ENCODE peak calls at places on chromosome 5, in ten cellular contexts. One of them, this sample, is unnamed.

GRCh38 chr5:126003309-126003708 is 419.9 kb upstream of the GRAMD2B start:
- DNase-seq in fibroblast of lung: peak
- DNase-seq in upper lobe of left lung: peak
- DNase-seq in A549: no peak
- DNase-seq in endothelial cell: no peak
- DNase-seq in neural progenitor cell: peak
- DNase-seq in GM12865: no peak
- DNase-seq in gastrocnemius medialis: no peak
- DNase-seq in spleen: no peak
- DNase-seq in body of pancreas: peak
- DNase-seq in this sample: no peak

GRCh38 chr5:93929146-93929545 is 187.7 kb upstream of the POU5F2 start:
- DNase-seq in fibroblast of lung: peak
- DNase-seq in upper lobe of left lung: no peak
- DNase-seq in A549: no peak
- DNase-seq in endothelial cell: no peak
- DNase-seq in neural progenitor cell: no peak
- DNase-seq in GM12865: no peak
- DNase-seq in gastrocnemius medialis: no peak
- DNase-seq in spleen: no peak
- DNase-seq in body of pancreas: no peak
- DNase-seq in this sample: no peak

GRCh38 chr5:103587185-103587748 is 24.7 kb upstream of the NUDT12 start:
- DNase-seq in fibroblast of lung: peak
- DNase-seq in upper lobe of left lung: no peak
- DNase-seq in A549: peak
- DNase-seq in endothelial cell: no peak
- DNase-seq in neural progenitor cell: peak
- DNase-seq in GM12865: no peak
- DNase-seq in gastrocnemius medialis: no peak
- DNase-seq in spleen: no peak
- DNase-seq in body of pancreas: no peak
- DNase-seq in this sample: no peak

GRCh38 chr5:68924490-68925145 is 169.2 kb upstream of the SLC30A5 start:
- DNase-seq in fibroblast of lung: peak
- DNase-seq in upper lobe of left lung: no peak
- DNase-seq in A549: no peak
- DNase-seq in endothelial cell: no peak
- DNase-seq in neural progenitor cell: no peak
- DNase-seq in GM12865: no peak
- DNase-seq in gastrocnemius medialis: no peak
- DNase-seq in spleen: no peak
- DNase-seq in body of pancreas: peak
- DNase-seq in this sample: no peak

GRCh38 chr5:17077447-17078233 is 139.8 kb upstream of the BASP1 start:
- DNase-seq in fibroblast of lung: no peak
- DNase-seq in upper lobe of left lung: no peak
- DNase-seq in A549: no peak
- DNase-seq in endothelial cell: no peak
- DNase-seq in neural progenitor cell: no peak
- DNase-seq in GM12865: no peak
- DNase-seq in gastrocnemius medialis: no peak
- DNase-seq in spleen: no peak
- DNase-seq in body of pancreas: no peak
- DNase-seq in this sample: no peak

GRCh38 chr5:112161392-112161748 is 257.7 kb downstream of the EPB41L4A start:
- DNase-seq in fibroblast of lung: no peak
- DNase-seq in upper lobe of left lung: no peak
- DNase-seq in A549: no peak
- DNase-seq in endothelial cell: no peak
- DNase-seq in neural progenitor cell: peak
- DNase-seq in GM12865: no peak
- DNase-seq in gastrocnemius medialis: no peak
- DNase-seq in spleen: no peak
- DNase-seq in body of pancreas: no peak
- DNase-seq in this sample: no peak

GRCh38 chr5:83473344-83474169 is 2.0 kb downstream of the VCAN start:
- DNase-seq in fibroblast of lung: peak
- DNase-seq in upper lobe of left lung: peak
- DNase-seq in A549: peak
- DNase-seq in endothelial cell: peak
- DNase-seq in neural progenitor cell: peak
- DNase-seq in GM12865: peak
- DNase-seq in gastrocnemius medialis: peak
- DNase-seq in spleen: peak
- DNase-seq in body of pancreas: peak
- DNase-seq in this sample: no peak

GRCh38 chr5:103117471-103117991 is 2.4 kb downstream of the GIN1 start:
- DNase-seq in fibroblast of lung: peak
- DNase-seq in upper lobe of left lung: no peak
- DNase-seq in A549: no peak
- DNase-seq in endothelial cell: no peak
- DNase-seq in neural progenitor cell: no peak
- DNase-seq in GM12865: no peak
- DNase-seq in gastrocnemius medialis: no peak
- DNase-seq in spleen: no peak
- DNase-seq in body of pancreas: no peak
- DNase-seq in this sample: no peak

GRCh38 chr5:68641211-68641610 is 425.7 kb downstream of the PIK3R1 start:
- DNase-seq in fibroblast of lung: no peak
- DNase-seq in upper lobe of left lung: no peak
- DNase-seq in A549: no peak
- DNase-seq in endothelial cell: no peak
- DNase-seq in neural progenitor cell: no peak
- DNase-seq in GM12865: peak
- DNase-seq in gastrocnemius medialis: no peak
- DNase-seq in spleen: no peak
- DNase-seq in body of pancreas: no peak
- DNase-seq in this sample: no peak

GRCh38 chr5:67028371-67028770 is 168.2 kb downstream of the CD180 start:
- DNase-seq in fibroblast of lung: peak
- DNase-seq in upper lobe of left lung: no peak
- DNase-seq in A549: no peak
- DNase-seq in endothelial cell: no peak
- DNase-seq in neural progenitor cell: no peak
- DNase-seq in GM12865: no peak
- DNase-seq in gastrocnemius medialis: no peak
- DNase-seq in spleen: no peak
- DNase-seq in body of pancreas: no peak
- DNase-seq in this sample: no peak

GRCh38 chr5:102971693-102972293 is 148.1 kb downstream of the GIN1 start:
- DNase-seq in fibroblast of lung: peak
- DNase-seq in upper lobe of left lung: no peak
- DNase-seq in A549: peak
- DNase-seq in endothelial cell: no peak
- DNase-seq in neural progenitor cell: peak
- DNase-seq in GM12865: peak
- DNase-seq in gastrocnemius medialis: no peak
- DNase-seq in spleen: no peak
- DNase-seq in body of pancreas: no peak
- DNase-seq in this sample: no peak

GRCh38 chr5:44046581-44047327 is 342.5 kb downstream of the FGF10 start:
- DNase-seq in fibroblast of lung: no peak
- DNase-seq in upper lobe of left lung: no peak
- DNase-seq in A549: no peak
- DNase-seq in endothelial cell: no peak
- DNase-seq in neural progenitor cell: peak
- DNase-seq in GM12865: no peak
- DNase-seq in gastrocnemius medialis: no peak
- DNase-seq in spleen: no peak
- DNase-seq in body of pancreas: peak
- DNase-seq in this sample: no peak

GRCh38 chr5:62786099-62786498 is 207.5 kb downstream of the LRRC70 start:
- DNase-seq in fibroblast of lung: no peak
- DNase-seq in upper lobe of left lung: no peak
- DNase-seq in A549: no peak
- DNase-seq in endothelial cell: no peak
- DNase-seq in neural progenitor cell: no peak
- DNase-seq in GM12865: no peak
- DNase-seq in gastrocnemius medialis: no peak
- DNase-seq in spleen: no peak
- DNase-seq in body of pancreas: no peak
- DNase-seq in this sample: no peak

GRCh38 chr5:165161204-165161603 is 1655.8 kb downstream of the MAT2B start:
- DNase-seq in fibroblast of lung: no peak
- DNase-seq in upper lobe of left lung: no peak
- DNase-seq in A549: peak
- DNase-seq in endothelial cell: peak
- DNase-seq in neural progenitor cell: peak
- DNase-seq in GM12865: no peak
- DNase-seq in gastrocnemius medialis: no peak
- DNase-seq in spleen: no peak
- DNase-seq in body of pancreas: no peak
- DNase-seq in this sample: no peak
- TF ChIP-seq CTCF in fibroblast of lung: no peak
- TF ChIP-seq CTCF in upper lobe of left lung: no peak
- TF ChIP-seq CTCF in A549: no peak
- TF ChIP-seq CTCF in endothelial cell: peak
- TF ChIP-seq CTCF in neural progenitor cell: peak
- TF ChIP-seq CTCF in GM12865: peak
- TF ChIP-seq CTCF in gastrocnemius medialis: no peak
- TF ChIP-seq CTCF in spleen: no peak
- TF ChIP-seq CTCF in body of pancreas: no peak
- TF ChIP-seq CTCF in this sample: no peak

DNA sequence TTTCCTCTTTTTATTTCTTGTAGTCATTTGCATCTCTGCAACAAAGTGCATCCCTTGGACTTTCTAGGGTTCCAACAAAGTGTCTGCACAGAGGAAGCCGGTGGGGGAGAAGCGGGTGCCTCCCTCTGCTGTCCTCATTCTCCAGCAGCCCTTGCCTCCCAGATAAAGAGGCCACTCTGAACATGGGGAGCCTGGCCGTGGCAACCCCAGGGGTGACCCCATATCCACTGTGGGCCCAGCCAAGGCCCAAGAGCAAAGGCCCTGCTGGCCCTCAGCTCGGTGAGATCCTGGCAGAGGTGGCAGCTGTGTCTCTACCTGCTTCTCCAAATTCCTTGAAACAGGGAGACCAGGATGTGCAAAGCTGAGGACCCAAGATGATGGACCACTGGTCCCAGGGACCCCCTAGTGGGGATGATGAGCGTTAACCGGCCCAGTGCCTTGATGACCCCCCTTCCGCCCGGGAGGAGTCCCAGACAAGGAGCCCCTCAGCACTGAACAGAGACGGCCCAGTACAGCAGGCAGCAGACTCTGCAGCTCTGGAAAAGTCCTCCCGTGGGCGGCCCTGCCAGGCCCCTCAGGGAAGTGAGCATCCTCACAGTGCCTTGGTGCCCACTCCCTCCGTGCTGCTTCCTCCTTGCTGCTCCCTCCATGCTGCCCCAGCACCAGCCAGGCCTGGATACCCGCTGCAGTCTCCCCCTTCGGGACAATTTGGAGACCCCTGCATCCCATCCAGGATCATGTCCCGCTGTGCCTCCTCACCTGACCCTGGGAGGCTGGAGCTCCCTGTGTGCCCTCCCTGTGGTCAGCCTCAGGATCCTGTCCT is 62.5 kb downstream of the MRPL36 start:
- DNase-seq in fibroblast of lung: no peak
- DNase-seq in upper lobe of left lung: no peak
- DNase-seq in A549: no peak
- DNase-seq in endothelial cell: peak
- DNase-seq in neural progenitor cell: no peak
- DNase-seq in GM12865: no peak
- DNase-seq in gastrocnemius medialis: no peak
- DNase-seq in spleen: no peak
- DNase-seq in body of pancreas: no peak
- DNase-seq in this sample: no peak
- TF ChIP-seq CTCF in fibroblast of lung: no peak
- TF ChIP-seq CTCF in upper lobe of left lung: no peak
- TF ChIP-seq CTCF in A549: no peak
- TF ChIP-seq CTCF in endothelial cell: no peak
- TF ChIP-seq CTCF in neural progenitor cell: no peak
- TF ChIP-seq CTCF in GM12865: no peak
- TF ChIP-seq CTCF in gastrocnemius medialis: no peak
- TF ChIP-seq CTCF in spleen: no peak
- TF ChIP-seq CTCF in body of pancreas: no peak
- TF ChIP-seq CTCF in this sample: no peak

GRCh38 chr5:132237141-132237540 is 9.5 kb upstream of the P4HA2 start:
- DNase-seq in fibroblast of lung: peak
- DNase-seq in upper lobe of left lung: peak
- DNase-seq in A549: no peak
- DNase-seq in endothelial cell: no peak
- DNase-seq in neural progenitor cell: no peak
- DNase-seq in GM12865: no peak
- DNase-seq in gastrocnemius medialis: no peak
- DNase-seq in spleen: peak
- DNase-seq in body of pancreas: no peak
- DNase-seq in this sample: no peak
- TF ChIP-seq CTCF in fibroblast of lung: no peak
- TF ChIP-seq CTCF in upper lobe of left lung: no peak
- TF ChIP-seq CTCF in A549: no peak
- TF ChIP-seq CTCF in endothelial cell: no peak
- TF ChIP-seq CTCF in neural progenitor cell: no peak
- TF ChIP-seq CTCF in GM12865: no peak
- TF ChIP-seq CTCF in gastrocnemius medialis: no peak
- TF ChIP-seq CTCF in spleen: no peak
- TF ChIP-seq CTCF in body of pancreas: no peak
- TF ChIP-seq CTCF in this sample: no peak

GRCh38 chr5:123369371-123369968 is 53.7 kb downstream of the CEP120 start:
- DNase-seq in fibroblast of lung: no peak
- DNase-seq in upper lobe of left lung: no peak
- DNase-seq in A549: no peak
- DNase-seq in endothelial cell: no peak
- DNase-seq in neural progenitor cell: no peak
- DNase-seq in GM12865: no peak
- DNase-seq in gastrocnemius medialis: no peak
- DNase-seq in spleen: no peak
- DNase-seq in body of pancreas: no peak
- DNase-seq in this sample: no peak

GRCh38 chr5:123364443-123364842 is 58.8 kb downstream of the CEP120 start:
- DNase-seq in fibroblast of lung: no peak
- DNase-seq in upper lobe of left lung: no peak
- DNase-seq in A549: no peak
- DNase-seq in endothelial cell: no peak
- DNase-seq in neural progenitor cell: no peak
- DNase-seq in GM12865: no peak
- DNase-seq in gastrocnemius medialis: no peak
- DNase-seq in spleen: no peak
- DNase-seq in body of pancreas: no peak
- DNase-seq in this sample: no peak

GRCh38 chr5:123365163-123365562 is 58.0 kb downstream of the CEP120 start:
- DNase-seq in fibroblast of lung: peak
- DNase-seq in upper lobe of left lung: no peak
- DNase-seq in A549: no peak
- DNase-seq in endothelial cell: no peak
- DNase-seq in neural progenitor cell: no peak
- DNase-seq in GM12865: no peak
- DNase-seq in gastrocnemius medialis: no peak
- DNase-seq in spleen: no peak
- DNase-seq in body of pancreas: no peak
- DNase-seq in this sample: no peak

GRCh38 chr5:123371575-123372179 is 51.5 kb downstream of the CEP120 start:
- DNase-seq in fibroblast of lung: no peak
- DNase-seq in upper lobe of left lung: peak
- DNase-seq in A549: peak
- DNase-seq in endothelial cell: peak
- DNase-seq in neural progenitor cell: peak
- DNase-seq in GM12865: peak
- DNase-seq in gastrocnemius medialis: no peak
- DNase-seq in spleen: peak
- DNase-seq in body of pancreas: peak
- DNase-seq in this sample: peak

GRCh38 chr5:123367739-123368138 is 55.5 kb downstream of the CEP120 start:
- DNase-seq in fibroblast of lung: peak
- DNase-seq in upper lobe of left lung: no peak
- DNase-seq in A549: peak
- DNase-seq in endothelial cell: no peak
- DNase-seq in neural progenitor cell: peak
- DNase-seq in GM12865: peak
- DNase-seq in gastrocnemius medialis: no peak
- DNase-seq in spleen: no peak
- DNase-seq in body of pancreas: no peak
- DNase-seq in this sample: no peak
- TF ChIP-seq CTCF in fibroblast of lung: no peak
- TF ChIP-seq CTCF in upper lobe of left lung: no peak
- TF ChIP-seq CTCF in A549: peak
- TF ChIP-seq CTCF in endothelial cell: peak
- TF ChIP-seq CTCF in neural progenitor cell: peak
- TF ChIP-seq CTCF in GM12865: peak
- TF ChIP-seq CTCF in gastrocnemius medialis: no peak
- TF ChIP-seq CTCF in spleen: no peak
- TF ChIP-seq CTCF in body of pancreas: peak
- TF ChIP-seq CTCF in this sample: no peak

This sample was measured in natural killer cell.